ENCODE peak calls at places on chromosomes 5 and 9, in six cellular contexts. U is CD8-positive, alpha-beta T cell; P is endodermal cell; R is GM12878; E is fibroblast of lung; Y is mammary epithelial cell. Z is an unnamed sample.

GRCh38 chr5:1375871-1376850 is 31.3 kb upstream of the CLPTM1L start:
- DNase-seq in U (no peak), P (no peak), R (no peak), E (no peak), Y (no peak), Z (no peak)

GRCh38 chr9:107208121-107208520 is 75.0 kb upstream of the RAD23B start:
- DNase-seq in U (no peak), P (no peak), R (no peak), E (peak; percentile 74), Y (no peak), Z (no peak)

GRCh38 chr9:7145361-7146069 is 387.7 kb downstream of the KDM4C start:
- DNase-seq in U (no peak), P (no peak), R (no peak), E (no peak), Y (no peak), Z (no peak)

GRCh38 chr9:36632892-36633291 is 60.2 kb downstream of the MELK start:
- DNase-seq in U (no peak), P (no peak), R (no peak), E (peak; percentile 21), Y (peak; percentile 12), Z (no peak)

GRCh38 chr9:87551692-87552303 is 54.1 kb downstream of the DAPK1 start:
- DNase-seq in U (no peak), P (no peak), R (no peak), E (no peak), Y (no peak), Z (no peak)

GRCh38 chr5:100186181-100186580 is 349.0 kb upstream of the FAM174A start:
- DNase-seq in U (no peak), P (peak; percentile 49), R (no peak), E (no peak), Y (no peak), Z (no peak)

GRCh38 chr5:3364941-3365340 is 230.7 kb upstream of the IRX1 start:
- DNase-seq in U (no peak), P (peak; percentile 23), R (no peak), E (no peak), Y (no peak), Z (no peak)

GRCh38 chr9:2655411-2655901 is 33.9 kb downstream of the VLDLR start:
- DNase-seq in U (peak; percentile 8), P (no peak), R (no peak), E (peak; percentile 97), Y (peak; percentile 92), Z (no peak)

GRCh38 chr9:80049096-80049495 is 477.3 kb downstream of the TLE4 start:
- DNase-seq in U (no peak), P (no peak), R (no peak), E (peak; percentile 55), Y (no peak), Z (no peak)

GRCh38 chr5:172443441-172444109 is 10.8 kb downstream of the SH3PXD2B start:
- DNase-seq in U (no peak), P (no peak), R (no peak), E (peak; percentile 98), Y (peak; percentile 88), Z (peak; percentile 61)

GRCh38 chr5:138565100-138565821 is 9.9 kb downstream of the HSPA9 start:
- DNase-seq in U (no peak), P (no peak), R (no peak), E (no peak), Y (no peak), Z (no peak)

GRCh38 chr5:320524-321232 is 836 bp upstream of the AHRR start:
- DNase-seq in U (no peak), P (peak; percentile 73), R (no peak), E (no peak), Y (no peak), Z (no peak)

GRCh38 chr9:89845862-89846261 is 241.1 kb downstream of the GADD45G start:
- DNase-seq in U (no peak), P (peak; percentile 18), R (no peak), E (no peak), Y (no peak), Z (no peak)

GRCh38 chr5:33994845-33995244 is 10.4 kb upstream of the SLC45A2 start:
- DNase-seq in U (no peak), P (no peak), R (no peak), E (peak; percentile 60), Y (peak; percentile 24), Z (no peak)

GRCh38 chr5:150262502-150262901 is 27.1 kb downstream of the CAMK2A start:
- DNase-seq in U (no peak), P (no peak), R (no peak), E (no peak), Y (no peak), Z (no peak)

GRCh38 chr5:84403773-84404172 is 19.1 kb upstream of the EDIL3 start:
- DNase-seq in U (no peak), P (no peak), R (no peak), E (peak; percentile 99), Y (peak; percentile 96), Z (no peak)

GRCh38 chr5:111551569-111552275 is 39.4 kb upstream of the STARD4 start:
- DNase-seq in U (no peak), P (peak; percentile 50), R (no peak), E (peak; percentile 49), Y (no peak), Z (no peak)

GRCh38 chr5:24644757-24645156 is at the start of gene CDH10:
- DNase-seq in U (no peak), P (peak; percentile 96), R (no peak), E (peak; percentile 77), Y (peak; percentile 2), Z (no peak)

GRCh38 chr9:126860757-126861466 is 473 bp downstream of the ZBTB34 start:
- DNase-seq in U (no peak), P (peak; percentile 79), R (no peak), E (peak; percentile 12), Y (peak; percentile 33), Z (no peak)
- TF ChIP-seq CTCF in U (no peak), P (no peak), R (no peak), E (no peak), Y (no peak), Z (no peak)

GRCh38 chr5:4373051-4373450 is 767.1 kb upstream of the ADAMTS16 start:
- DNase-seq in U (no peak), P (no peak), R (no peak), E (no peak), Y (peak; percentile 70), Z (no peak)
- H3K9me3 ChIP-seq in U (no peaks in the 10 kb centered on the region), P (no peaks in the 10 kb centered on the region), R (no peaks in the 10 kb centered on the region), E (no peaks in the 10 kb centered on the region), Y (no peaks in the 10 kb centered on the region), Z (no peaks in the 10 kb centered on the region)

DNA sequence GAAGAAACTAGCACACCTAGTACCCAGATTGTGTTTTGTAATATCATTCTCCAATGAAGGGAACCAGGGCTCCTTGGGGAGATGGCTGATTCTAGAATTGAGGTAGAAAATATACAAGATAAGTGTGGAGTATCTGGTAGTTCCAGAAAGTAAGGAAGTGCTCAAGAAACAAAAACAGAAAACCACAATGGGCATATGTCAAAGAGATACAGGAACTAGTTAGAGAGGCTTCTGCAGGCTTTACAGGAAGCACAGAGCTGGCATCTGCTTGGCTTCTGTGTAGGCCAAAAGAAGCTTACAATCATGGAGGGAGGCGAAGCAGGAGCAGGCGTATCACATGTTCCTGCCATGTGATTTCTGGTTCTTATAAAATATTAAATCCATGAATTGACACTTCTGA is 105.7 kb upstream of the TMEM161B start:
- DNase-seq in U (no peak), P (no peak), R (no peak), E (no peak), Y (no peak), Z (no peak)
- H3K4me1 ChIP-seq in U (no peaks in the 10 kb centered on the region), P (no peaks in the 10 kb centered on the region), R (no peaks in the 10 kb centered on the region), E (no peaks in the 10 kb centered on the region), Y (no peaks in the 10 kb centered on the region), Z (no peaks in the 10 kb centered on the region)

GRCh38 chr9:133583586-133583985 is 25.6 kb downstream of the FAM163B start:
- DNase-seq in U (no peak), P (no peak), R (no peak), E (no peak), Y (no peak), Z (no peak)

GRCh38 chr9:133585481-133586367 is 23.5 kb downstream of the FAM163B start:
- DNase-seq in U (no peak), P (no peak), R (no peak), E (no peak), Y (no peak), Z (no peak)

GRCh38 chr9:133583111-133583510 is 26.1 kb downstream of the FAM163B start:
- DNase-seq in U (no peak), P (no peak), R (no peak), E (no peak), Y (no peak), Z (no peak)

GRCh38 chr9:133584167-133584558 is 25.0 kb downstream of the FAM163B start:
- DNase-seq in U (no peak), P (no peak), R (no peak), E (no peak), Y (no peak), Z (no peak)

DNA sequence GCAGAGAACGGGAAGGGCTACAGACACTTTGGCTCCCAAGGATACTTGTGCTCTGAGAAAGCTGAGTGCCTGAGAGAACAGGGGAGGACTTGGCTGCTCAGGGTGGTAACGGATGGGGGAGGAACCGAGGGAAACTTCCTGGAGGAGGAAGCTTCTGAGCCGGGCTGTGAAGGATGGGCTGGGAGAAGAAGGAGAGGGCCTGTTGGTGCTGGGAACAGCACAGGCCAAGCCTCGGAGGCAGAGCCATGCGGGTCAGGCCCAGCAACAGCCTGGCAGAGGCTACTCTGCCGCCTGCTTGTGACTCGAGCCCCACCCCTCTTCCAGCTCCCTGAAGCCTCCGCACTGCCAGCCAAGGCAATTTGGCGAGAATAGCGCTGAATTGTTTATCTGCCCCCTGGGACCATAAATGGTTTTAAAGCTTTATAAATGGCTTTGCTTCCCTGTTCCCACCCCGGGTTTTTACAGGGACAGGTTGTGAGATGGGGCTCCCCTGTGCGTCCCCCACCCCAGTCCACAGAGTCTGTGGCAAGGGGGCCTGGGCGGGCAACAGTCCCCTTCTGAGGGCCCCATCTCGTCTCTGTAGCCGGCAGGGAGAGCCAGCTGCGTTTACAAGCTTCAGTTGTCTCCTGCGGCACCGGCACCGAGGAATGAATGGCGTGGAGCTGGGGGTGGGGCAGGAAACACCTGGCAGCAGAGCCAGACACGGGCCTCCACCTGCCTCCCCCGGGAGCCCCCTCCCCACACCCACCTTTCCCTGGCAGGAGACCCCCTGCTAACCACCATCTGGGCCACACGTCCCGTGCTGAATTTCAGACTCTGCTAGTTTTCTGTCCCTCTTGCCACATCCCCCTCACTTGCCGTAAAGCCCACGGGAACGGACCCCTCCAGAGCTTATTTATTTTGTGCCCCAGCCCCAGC is 24.4 kb downstream of the FAM163B start:
- DNase-seq in U (no peak), P (peak; percentile 75), R (no peak), E (no peak), Y (no peak), Z (peak; percentile 34)
- TF ChIP-seq CTCF in U (no peak), P (no peak), R (no peak), E (no peak), Y (no peak), Z (no peak)

Z was measured in prostate gland.